ENCODE peak calls at places on chromosomes 5 and 9, in seven cellular contexts. One of them, this sample, is unnamed.

GRCh38 chr5:174553556-174553955 is 170.8 kb upstream of the MSX2 start:
- DNase-seq in tibial artery: peak; percentile 93
- DNase-seq in fibroblast of lung: no peak
- DNase-seq in GM12865: no peak
- DNase-seq in mesendoderm: no peak
- DNase-seq in IMR-90: no peak
- DNase-seq in fibroblast of the aortic adventitia: peak; percentile 87
- DNase-seq in this sample: no peak

GRCh38 chr5:81242906-81243436 is 9.8 kb downstream of the CKMT2 start:
- DNase-seq in fibroblast of the aortic adventitia: no peak
- DNase-seq in mesendoderm: no peak
- DNase-seq in IMR-90: no peak
- DNase-seq in GM12865: no peak
- DNase-seq in tibial artery: no peak
- DNase-seq in fibroblast of lung: no peak
- DNase-seq in this sample: no peak

GRCh38 chr5:115366223-115366622 is 69.8 kb upstream of the CCDC112 start:
- DNase-seq in fibroblast of lung: peak; percentile 71
- DNase-seq in mesendoderm: peak; percentile 96
- DNase-seq in fibroblast of the aortic adventitia: peak; percentile 92
- DNase-seq in tibial artery: no peak
- DNase-seq in GM12865: no peak
- DNase-seq in IMR-90: peak; percentile 94
- DNase-seq in this sample: peak; percentile 85

GRCh38 chr5:88480766-88481499 is 212.3 kb upstream of the TMEM161B start:
- DNase-seq in fibroblast of lung: no peak
- DNase-seq in mesendoderm: no peak
- DNase-seq in GM12865: no peak
- DNase-seq in tibial artery: no peak
- DNase-seq in fibroblast of the aortic adventitia: no peak
- DNase-seq in IMR-90: no peak
- DNase-seq in this sample: no peak

GRCh38 chr9:38039907-38040682 is 28.9 kb downstream of the SHB start:
- DNase-seq in fibroblast of lung: no peak
- DNase-seq in GM12865: no peak
- DNase-seq in mesendoderm: no peak
- DNase-seq in tibial artery: no peak
- DNase-seq in fibroblast of the aortic adventitia: no peak
- DNase-seq in IMR-90: no peak
- DNase-seq in this sample: peak; percentile 60

GRCh38 chr9:2466703-2467102 is 154.9 kb upstream of the VLDLR start:
- DNase-seq in tibial artery: no peak
- DNase-seq in mesendoderm: no peak
- DNase-seq in GM12865: no peak
- DNase-seq in IMR-90: no peak
- DNase-seq in fibroblast of lung: no peak
- DNase-seq in fibroblast of the aortic adventitia: no peak
- DNase-seq in this sample: peak; percentile 61

GRCh38 chr5:58274199-58274598 is 185.7 kb downstream of the PLK2 start:
- DNase-seq in GM12865: no peak
- DNase-seq in tibial artery: no peak
- DNase-seq in fibroblast of the aortic adventitia: no peak
- DNase-seq in fibroblast of lung: no peak
- DNase-seq in mesendoderm: no peak
- DNase-seq in IMR-90: no peak
- DNase-seq in this sample: no peak

GRCh38 chr5:659496-660263 is 33.5 kb downstream of the TPPP start:
- DNase-seq in GM12865: no peak
- DNase-seq in fibroblast of the aortic adventitia: no peak
- DNase-seq in mesendoderm: no peak
- DNase-seq in tibial artery: no peak
- DNase-seq in fibroblast of lung: no peak
- DNase-seq in IMR-90: no peak
- DNase-seq in this sample: no peak

GRCh38 chr9:14515049-14515448 is 178.2 kb downstream of the ZDHHC21 start:
- DNase-seq in mesendoderm: no peak
- DNase-seq in fibroblast of the aortic adventitia: no peak
- DNase-seq in GM12865: no peak
- DNase-seq in fibroblast of lung: no peak
- DNase-seq in IMR-90: no peak
- DNase-seq in tibial artery: no peak
- DNase-seq in this sample: no peak

GRCh38 chr5:66209350-66209749 is 65.2 kb downstream of the SREK1 start:
- DNase-seq in GM12865: no peak
- DNase-seq in fibroblast of the aortic adventitia: no peak
- DNase-seq in IMR-90: no peak
- DNase-seq in tibial artery: no peak
- DNase-seq in mesendoderm: peak; percentile 95
- DNase-seq in fibroblast of lung: no peak
- DNase-seq in this sample: peak; percentile 99

GRCh38 chr5:119340597-119341218 is 15.1 kb upstream of the TNFAIP8 start:
- DNase-seq in fibroblast of the aortic adventitia: no peak
- DNase-seq in GM12865: peak; percentile 97
- DNase-seq in fibroblast of lung: no peak
- DNase-seq in mesendoderm: no peak
- DNase-seq in tibial artery: no peak
- DNase-seq in IMR-90: no peak
- DNase-seq in this sample: no peak

GRCh38 chr5:116544542-116545241 is 29.9 kb downstream of the SEMA6A start:
- DNase-seq in fibroblast of the aortic adventitia: no peak
- DNase-seq in mesendoderm: peak; percentile 74
- DNase-seq in IMR-90: no peak
- DNase-seq in tibial artery: no peak
- DNase-seq in fibroblast of lung: no peak
- DNase-seq in GM12865: no peak
- DNase-seq in this sample: peak; percentile 87

GRCh38 chr5:80069918-80070318 is 34.8 kb downstream of the THBS4 start:
- DNase-seq in IMR-90: no peak
- DNase-seq in GM12865: no peak
- DNase-seq in mesendoderm: no peak
- DNase-seq in fibroblast of the aortic adventitia: no peak
- DNase-seq in tibial artery: no peak
- DNase-seq in fibroblast of lung: no peak
- DNase-seq in this sample: no peak

GRCh38 chr5:83924891-83925290 is 204.2 kb upstream of the HAPLN1 start:
- DNase-seq in GM12865: no peak
- DNase-seq in mesendoderm: no peak
- DNase-seq in fibroblast of lung: peak; percentile 57
- DNase-seq in fibroblast of the aortic adventitia: peak; percentile 75
- DNase-seq in IMR-90: peak; percentile 80
- DNase-seq in tibial artery: no peak
- DNase-seq in this sample: no peak

GRCh38 chr5:176994460-176995121 is 12.0 kb downstream of the UIMC1 start:
- DNase-seq in tibial artery: peak; percentile 37
- DNase-seq in fibroblast of the aortic adventitia: peak; percentile 85
- DNase-seq in GM12865: peak; percentile 81
- DNase-seq in mesendoderm: peak; percentile 43
- DNase-seq in IMR-90: peak; percentile 60
- DNase-seq in fibroblast of lung: peak; percentile 51
- DNase-seq in this sample: peak; percentile 97

GRCh38 chr5:94432499-94432898 is 185.9 kb downstream of the KIAA0825 start:
- DNase-seq in GM12865: no peak
- DNase-seq in tibial artery: no peak
- DNase-seq in fibroblast of the aortic adventitia: peak; percentile 35
- DNase-seq in IMR-90: peak; percentile 49
- DNase-seq in fibroblast of lung: peak; percentile 90
- DNase-seq in mesendoderm: no peak
- DNase-seq in this sample: peak; percentile 63

GRCh38 chr9:127700594-127701255 is 6.1 kb upstream of the CFAP157 start:
- DNase-seq in mesendoderm: no peak
- DNase-seq in GM12865: no peak
- DNase-seq in fibroblast of the aortic adventitia: no peak
- DNase-seq in tibial artery: no peak
- DNase-seq in fibroblast of lung: no peak
- DNase-seq in IMR-90: no peak
- DNase-seq in this sample: no peak

DNA sequence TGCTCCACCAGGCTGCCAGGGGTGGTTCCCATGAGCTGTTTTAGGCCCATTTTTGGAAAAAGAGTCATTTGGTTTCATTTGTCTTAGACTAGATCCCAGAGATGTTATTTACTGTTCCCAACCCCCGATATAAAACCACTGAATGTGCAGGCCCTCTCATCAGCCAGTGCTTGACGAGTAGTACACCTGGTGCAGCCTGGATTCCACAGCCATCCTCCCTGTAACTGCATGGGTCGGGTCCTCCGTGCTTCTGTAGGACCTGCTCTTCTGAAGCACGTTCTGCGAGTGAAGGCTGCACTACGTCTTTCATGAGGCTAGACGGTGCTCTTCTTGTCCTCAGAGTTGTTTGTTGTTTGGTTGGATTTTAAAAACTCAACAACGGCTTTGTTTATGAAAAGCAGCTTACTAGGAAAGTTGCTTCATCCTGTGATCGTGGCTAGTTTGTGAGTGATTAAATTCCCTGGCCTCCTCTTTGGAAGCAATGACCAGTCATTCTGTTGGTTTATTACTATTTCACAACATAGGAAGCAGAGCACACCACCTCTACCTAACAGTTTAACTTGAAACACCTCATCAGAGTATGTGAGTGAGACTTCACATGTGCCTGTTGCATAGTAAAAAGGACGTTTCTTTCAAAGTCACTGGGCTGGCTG is 135.2 kb downstream of the AOPEP start:
- DNase-seq in tibial artery: no peak
- DNase-seq in IMR-90: peak; percentile 85
- DNase-seq in mesendoderm: no peak
- DNase-seq in fibroblast of the aortic adventitia: peak; percentile 70
- DNase-seq in GM12865: no peak
- DNase-seq in fibroblast of lung: peak; percentile 68
- DNase-seq in this sample: no peak
- H3K4me3 ChIP-seq in tibial artery: no peak overlapping the region
- H3K4me3 ChIP-seq in IMR-90: no peak overlapping the region
- H3K4me3 ChIP-seq in mesendoderm: no peak overlapping the region
- H3K4me3 ChIP-seq in fibroblast of the aortic adventitia: no peak overlapping the region
- H3K4me3 ChIP-seq in GM12865: no peak overlapping the region
- H3K4me3 ChIP-seq in fibroblast of lung: no peak overlapping the region
- H3K4me3 ChIP-seq in this sample: no peak overlapping the region

DNA sequence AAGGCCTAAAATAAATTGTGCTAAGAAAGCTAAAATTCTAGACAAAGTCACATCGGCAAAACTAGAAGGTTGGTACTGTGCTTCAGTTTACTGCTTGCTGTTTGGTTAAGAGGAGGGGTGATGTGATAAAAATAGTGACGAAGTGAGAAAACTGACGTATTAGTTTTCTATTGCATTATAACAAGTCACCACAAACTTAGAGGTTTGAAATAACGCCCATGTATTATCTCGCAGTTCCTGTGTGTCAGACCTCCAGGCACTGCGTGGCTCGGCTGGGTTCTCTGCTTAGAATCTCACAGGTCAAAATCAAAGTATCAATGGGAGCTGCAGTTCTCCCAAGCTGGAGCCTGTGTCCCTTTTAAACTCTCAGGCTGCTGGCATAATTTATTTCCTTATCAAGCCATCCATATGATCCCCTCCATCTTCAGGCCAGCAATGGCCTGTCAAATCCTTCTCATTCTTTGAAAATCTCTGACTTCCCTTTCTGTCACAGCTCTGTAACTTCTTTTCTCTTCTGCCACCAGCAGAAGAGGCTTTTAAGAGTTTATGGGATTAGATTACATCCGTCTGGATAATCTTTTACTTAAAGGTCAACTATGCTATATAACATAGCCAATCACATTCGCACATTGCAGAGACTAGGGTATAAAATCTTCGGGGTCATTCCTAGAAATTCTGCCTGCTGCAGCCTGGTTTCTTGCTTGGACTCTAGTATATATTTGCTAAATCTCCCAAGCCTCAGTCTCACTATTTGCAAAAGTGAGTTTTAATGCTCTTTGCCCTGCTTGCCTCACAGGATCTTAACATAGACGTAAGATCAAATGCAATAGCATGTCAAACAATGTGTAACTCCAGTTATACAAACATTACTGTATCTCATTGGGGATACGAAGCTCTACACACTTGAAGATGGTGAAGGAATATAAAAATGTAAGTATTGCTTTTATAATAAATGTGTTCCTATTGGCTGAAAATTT is 104.1 kb upstream of the CDKN2B start:
- DNase-seq in fibroblast of the aortic adventitia: no peak
- DNase-seq in tibial artery: no peak
- DNase-seq in IMR-90: no peak
- DNase-seq in mesendoderm: no peak
- DNase-seq in fibroblast of lung: no peak
- DNase-seq in GM12865: no peak
- DNase-seq in this sample: no peak
- H3K4me3 ChIP-seq in fibroblast of the aortic adventitia: no peak overlapping the region
- H3K4me3 ChIP-seq in tibial artery: no peak overlapping the region
- H3K4me3 ChIP-seq in IMR-90: no peak overlapping the region
- H3K4me3 ChIP-seq in mesendoderm: no peak overlapping the region
- H3K4me3 ChIP-seq in fibroblast of lung: no peak overlapping the region
- H3K4me3 ChIP-seq in GM12865: no peak overlapping the region
- H3K4me3 ChIP-seq in this sample: no peak overlapping the region

GRCh38 chr9:113674436-113674835 is 201.7 kb upstream of the ZNF618 start:
- DNase-seq in fibroblast of lung: peak; percentile 51
- DNase-seq in IMR-90: peak; percentile 80
- DNase-seq in mesendoderm: no peak
- DNase-seq in tibial artery: no peak
- DNase-seq in GM12865: no peak
- DNase-seq in fibroblast of the aortic adventitia: peak; percentile 84
- DNase-seq in this sample: no peak
- H3K4me3 ChIP-seq in fibroblast of lung: no peak overlapping the region
- H3K4me3 ChIP-seq in IMR-90: no peak overlapping the region
- H3K4me3 ChIP-seq in mesendoderm: no peak overlapping the region
- H3K4me3 ChIP-seq in tibial artery: no peak overlapping the region
- H3K4me3 ChIP-seq in GM12865: no peak overlapping the region
- H3K4me3 ChIP-seq in fibroblast of the aortic adventitia: no peak overlapping the region
- H3K4me3 ChIP-seq in this sample: no peak overlapping the region

GRCh38 chr5:138725885-138726457 is 27.3 kb upstream of the CTNNA1 start:
- DNase-seq in mesendoderm: no peak
- DNase-seq in fibroblast of the aortic adventitia: peak; percentile 31
- DNase-seq in GM12865: no peak
- DNase-seq in fibroblast of lung: no peak
- DNase-seq in tibial artery: no peak
- DNase-seq in IMR-90: no peak
- DNase-seq in this sample: no peak
- H3K4me3 ChIP-seq in mesendoderm: no peak overlapping the region
- H3K4me3 ChIP-seq in fibroblast of the aortic adventitia: no peak overlapping the region
- H3K4me3 ChIP-seq in GM12865: no peak overlapping the region
- H3K4me3 ChIP-seq in fibroblast of lung: no peak overlapping the region
- H3K4me3 ChIP-seq in tibial artery: no peak overlapping the region
- H3K4me3 ChIP-seq in IMR-90: no peak overlapping the region
- H3K4me3 ChIP-seq in this sample: no peak overlapping the region

GRCh38 chr9:35112257-35113020 is 3.2 kb downstream of the ATOSB start:
- DNase-seq in fibroblast of the aortic adventitia: peak; percentile 88
- DNase-seq in IMR-90: peak; percentile 64
- DNase-seq in GM12865: no peak
- DNase-seq in tibial artery: peak; percentile 84
- DNase-seq in fibroblast of lung: peak; percentile 75
- DNase-seq in mesendoderm: no peak
- DNase-seq in this sample: peak; percentile 25
- H3K4me3 ChIP-seq in fibroblast of the aortic adventitia: peak overlapping the region; percentile 66
- H3K4me3 ChIP-seq in IMR-90: no peak overlapping the region
- H3K4me3 ChIP-seq in GM12865: no peak overlapping the region
- H3K4me3 ChIP-seq in tibial artery: no peak overlapping the region
- H3K4me3 ChIP-seq in fibroblast of lung: peak overlapping the region; percentile 35
- H3K4me3 ChIP-seq in mesendoderm: no peak overlapping the region
- H3K4me3 ChIP-seq in this sample: no peak overlapping the region

GRCh38 chr9:35726876-35727438 is 5.0 kb downstream of the TLN1 start:
- DNase-seq in mesendoderm: no peak
- DNase-seq in tibial artery: peak; percentile 59
- DNase-seq in IMR-90: peak; percentile 51
- DNase-seq in fibroblast of lung: peak; percentile 54
- DNase-seq in GM12865: peak; percentile 78
- DNase-seq in fibroblast of the aortic adventitia: peak; percentile 53
- DNase-seq in this sample: no peak
- H3K4me3 ChIP-seq in mesendoderm: no peak overlapping the region
- H3K4me3 ChIP-seq in tibial artery: peak overlapping the region; percentile 93
- H3K4me3 ChIP-seq in IMR-90: no peak overlapping the region
- H3K4me3 ChIP-seq in fibroblast of lung: no peak overlapping the region
- H3K4me3 ChIP-seq in GM12865: no peak overlapping the region
- H3K4me3 ChIP-seq in fibroblast of the aortic adventitia: peak overlapping the region; percentile 98
- H3K4me3 ChIP-seq in this sample: no peak overlapping the region

This sample was measured in trophoblast cell.